ENCODE peak calls at places on chromosomes 1 and 21, in six cellular contexts. One of them, this sample, is unnamed.

GRCh38 chr1:207797229-207797973 is 45.5 kb downstream of the CD46 start:
- DNase-seq in LHCN-M2: peak
- DNase-seq in posterior vena cava: peak
- DNase-seq in A673: peak
- DNase-seq in hippocampal formation: peak
- DNase-seq in effector memory CD8-positive, alpha-beta T cell: peak
- DNase-seq in this sample: peak

GRCh38 chr1:76494807-76495206 is 372.5 kb upstream of the ST6GALNAC5 start:
- DNase-seq in effector memory CD8-positive, alpha-beta T cell: no peak
- DNase-seq in posterior vena cava: no peak
- DNase-seq in hippocampal formation: no peak
- DNase-seq in A673: no peak
- DNase-seq in LHCN-M2: no peak
- DNase-seq in this sample: no peak

GRCh38 chr1:168287237-168287664 is 6.6 kb downstream of the TBX19 start:
- DNase-seq in hippocampal formation: no peak
- DNase-seq in effector memory CD8-positive, alpha-beta T cell: no peak
- DNase-seq in A673: peak
- DNase-seq in LHCN-M2: peak
- DNase-seq in posterior vena cava: no peak
- DNase-seq in this sample: no peak

GRCh38 chr1:226886142-226886901 is 15.9 kb downstream of the PSEN2 start:
- DNase-seq in A673: no peak
- DNase-seq in effector memory CD8-positive, alpha-beta T cell: no peak
- DNase-seq in hippocampal formation: no peak
- DNase-seq in LHCN-M2: no peak
- DNase-seq in posterior vena cava: peak
- DNase-seq in this sample: no peak

GRCh38 chr1:226308166-226308722 is 720 bp downstream of the LIN9 start:
- DNase-seq in effector memory CD8-positive, alpha-beta T cell: no peak
- DNase-seq in LHCN-M2: peak
- DNase-seq in hippocampal formation: peak
- DNase-seq in A673: peak
- DNase-seq in posterior vena cava: no peak
- DNase-seq in this sample: peak

GRCh38 chr1:230334447-230334837 is 91.7 kb downstream of the PGBD5 start:
- DNase-seq in A673: no peak
- DNase-seq in effector memory CD8-positive, alpha-beta T cell: no peak
- DNase-seq in hippocampal formation: no peak
- DNase-seq in posterior vena cava: peak
- DNase-seq in LHCN-M2: no peak
- DNase-seq in this sample: no peak

GRCh38 chr1:51661081-51661518 is 44.2 kb downstream of the OSBPL9 start:
- DNase-seq in posterior vena cava: no peak
- DNase-seq in A673: peak
- DNase-seq in hippocampal formation: no peak
- DNase-seq in LHCN-M2: peak
- DNase-seq in effector memory CD8-positive, alpha-beta T cell: no peak
- DNase-seq in this sample: no peak

GRCh38 chr1:234768569-234769283 is 158.7 kb upstream of the IRF2BP2 start:
- DNase-seq in A673: no peak
- DNase-seq in LHCN-M2: no peak
- DNase-seq in posterior vena cava: no peak
- DNase-seq in effector memory CD8-positive, alpha-beta T cell: no peak
- DNase-seq in hippocampal formation: no peak
- DNase-seq in this sample: no peak

GRCh38 chr1:20552728-20553571 is 577 bp downstream of the FAM43B start:
- DNase-seq in posterior vena cava: no peak
- DNase-seq in effector memory CD8-positive, alpha-beta T cell: no peak
- DNase-seq in hippocampal formation: no peak
- DNase-seq in LHCN-M2: no peak
- DNase-seq in A673: no peak
- DNase-seq in this sample: peak

GRCh38 chr1:244801246-244801645 is 34.2 kb upstream of the COX20 start:
- DNase-seq in A673: peak
- DNase-seq in LHCN-M2: no peak
- DNase-seq in hippocampal formation: no peak
- DNase-seq in posterior vena cava: no peak
- DNase-seq in effector memory CD8-positive, alpha-beta T cell: peak
- DNase-seq in this sample: peak

GRCh38 chr1:239733995-239734394 is 347.6 kb downstream of the CHRM3 start:
- DNase-seq in hippocampal formation: no peak
- DNase-seq in effector memory CD8-positive, alpha-beta T cell: no peak
- DNase-seq in LHCN-M2: no peak
- DNase-seq in posterior vena cava: no peak
- DNase-seq in A673: no peak
- DNase-seq in this sample: no peak

GRCh38 chr1:29258189-29258973 is 22.1 kb downstream of the PTPRU start:
- DNase-seq in hippocampal formation: no peak
- DNase-seq in A673: no peak
- DNase-seq in effector memory CD8-positive, alpha-beta T cell: no peak
- DNase-seq in LHCN-M2: no peak
- DNase-seq in posterior vena cava: peak
- DNase-seq in this sample: no peak

GRCh38 chr21:30044447-30045064 is 104.8 kb upstream of the GRIK1 start:
- DNase-seq in posterior vena cava: no peak
- DNase-seq in LHCN-M2: peak
- DNase-seq in effector memory CD8-positive, alpha-beta T cell: no peak
- DNase-seq in A673: peak
- DNase-seq in hippocampal formation: no peak
- DNase-seq in this sample: peak

GRCh38 chr1:93448292-93448982 is 519 bp downstream of the FNBP1L start:
- DNase-seq in effector memory CD8-positive, alpha-beta T cell: no peak
- DNase-seq in LHCN-M2: peak
- DNase-seq in posterior vena cava: peak
- DNase-seq in A673: peak
- DNase-seq in hippocampal formation: no peak
- DNase-seq in this sample: peak

GRCh38 chr1:199978408-199978940 is 49.0 kb upstream of the NR5A2 start:
- DNase-seq in LHCN-M2: no peak
- DNase-seq in hippocampal formation: no peak
- DNase-seq in A673: no peak
- DNase-seq in effector memory CD8-positive, alpha-beta T cell: no peak
- DNase-seq in posterior vena cava: no peak
- DNase-seq in this sample: no peak

This sample was measured in BE2C.